ENCODE peak calls at places on chromosomes 5 and 9, in five cellular contexts. M, S, F, X and W are unnamed samples.
A peak's percentile ranks its signal among the peaks of the same experiment; 100 is the strongest.

GRCh38 chr5:169728418-169728817 is 91.3 kb downstream of the DOCK2 start:
- DNase-seq in M (no peak), S (no peak), F (no peak), X (no peak), W (no peak)

GRCh38 chr9:74630228-74630627 is 133.1 kb downstream of the RORB start:
- DNase-seq in M (no peak), S (no peak), F (no peak), X (no peak), W (no peak)

GRCh38 chr5:172733179-172733973 is 37.6 kb downstream of the DUSP1 start:
- DNase-seq in M (no peak), S (peak; percentile 90), F (no peak), X (no peak), W (peak; percentile 43)

GRCh38 chr5:94481059-94481458 is 137.3 kb downstream of the KIAA0825 start:
- DNase-seq in M (no peak), S (no peak), F (peak; percentile 20), X (no peak), W (no peak)

GRCh38 chr9:86946712-86947145 is 577 bp downstream of the GAS1 start:
- DNase-seq in M (peak; percentile 77), S (no peak), F (peak; percentile 30), X (no peak), W (peak; percentile 3)

GRCh38 chr9:93898026-93898425 is 57.1 kb downstream of the BARX1 start:
- DNase-seq in M (no peak), S (no peak), F (no peak), X (no peak), W (no peak)

GRCh38 chr9:589723-590122 is 251.8 kb upstream of the DMRT1 start:
- DNase-seq in M (no peak), S (peak; percentile 31), F (no peak), X (no peak), W (no peak)

GRCh38 chr5:67111779-67112178 is 84.8 kb downstream of the CD180 start:
- DNase-seq in M (no peak), S (no peak), F (no peak), X (no peak), W (no peak)

GRCh38 chr5:132785355-132785754 is 8.3 kb upstream of the SEPTIN8 start:
- DNase-seq in M (no peak), S (peak; percentile 23), F (peak; percentile 22), X (no peak), W (no peak)

GRCh38 chr5:169281625-169282024 is 19.3 kb downstream of the SLIT3 start:
- DNase-seq in M (no peak), S (no peak), F (no peak), X (no peak), W (no peak)

GRCh38 chr9:133597316-133597957 is 11.8 kb downstream of the FAM163B start:
- DNase-seq in M (no peak), S (no peak), F (no peak), X (no peak), W (no peak)

GRCh38 chr5:109455598-109456096 is 45.9 kb upstream of the PJA2 start:
- DNase-seq in M (no peak), S (peak; percentile 98), F (peak; percentile 83), X (no peak), W (peak; percentile 81)

GRCh38 chr9:98603821-98604383 is 104.8 kb downstream of the GABBR2 start:
- DNase-seq in M (peak; percentile 53), S (peak; percentile 63), F (no peak), X (no peak), W (no peak)

GRCh38 chr5:74179183-74179582 is 461.3 kb downstream of the ENC1 start:
- DNase-seq in M (no peak), S (peak; percentile 97), F (no peak), X (no peak), W (peak; percentile 29)